ENCODE peak calls at places on chromosomes 2 and 18, in five cellular contexts. G is neural progenitor cell; D is HL-60; S is left ventricle myocardium inferior; P is CD4-positive, alpha-beta T cell. A is an unnamed sample.
A peak's percentile ranks its signal among the peaks of the same experiment; 100 is the strongest.

GRCh38 chr2:46774499-46775228 is 140.9 kb downstream of the MCFD2 start:
- DNase-seq in G (no peak), D (no peak), S (no peak), P (no peak), A (no peak)

GRCh38 chr2:109031481-109032228 is 42.6 kb upstream of the EDAR start:
- DNase-seq in G (peak; percentile 66), D (peak; percentile 80), S (peak; percentile 33), P (peak; percentile 75), A (no peak)

GRCh38 chr2:98734157-98734556 is 3.2 kb upstream of the MGAT4A start:
- DNase-seq in G (no peak), D (no peak), S (no peak), P (no peak), A (no peak)

GRCh38 chr2:218261424-218262273 is 834 bp downstream of the GPBAR1 start:
- DNase-seq in G (peak; percentile 23), D (peak; percentile 65), S (no peak), P (no peak), A (no peak)

GRCh38 chr2:69538872-69539548 is 101.8 kb upstream of the NFU1 start:
- DNase-seq in G (no peak), D (no peak), S (no peak), P (no peak), A (no peak)

GRCh38 chr2:74014813-74015212 is 30.1 kb downstream of the TET3 start:
- DNase-seq in G (no peak), D (no peak), S (no peak), P (no peak), A (no peak)

GRCh38 chr18:48933578-48934399 is 17.0 kb downstream of the SMAD7 start:
- DNase-seq in G (no peak), D (no peak), S (no peak), P (no peak), A (peak; percentile 34)

GRCh38 chr2:127208313-127208712 is 11.8 kb downstream of the CYP27C1 start:
- DNase-seq in G (peak; percentile 81), D (no peak), S (no peak), P (no peak), A (no peak)

GRCh38 chr2:129793326-129793955 is 186.0 kb upstream of the RAB6C start:
- DNase-seq in G (no peak), D (no peak), S (no peak), P (no peak), A (no peak)

GRCh38 chr18:10010611-10011015 is 96.8 kb downstream of the VAPA start:
- DNase-seq in G (no peak), D (no peak), S (peak; percentile 64), P (no peak), A (peak; percentile 63)

GRCh38 chr2:36597003-36597531 is 901 bp downstream of the FEZ2 start:
- DNase-seq in G (peak; percentile 5), D (no peak), S (no peak), P (no peak), A (no peak)

DNA sequence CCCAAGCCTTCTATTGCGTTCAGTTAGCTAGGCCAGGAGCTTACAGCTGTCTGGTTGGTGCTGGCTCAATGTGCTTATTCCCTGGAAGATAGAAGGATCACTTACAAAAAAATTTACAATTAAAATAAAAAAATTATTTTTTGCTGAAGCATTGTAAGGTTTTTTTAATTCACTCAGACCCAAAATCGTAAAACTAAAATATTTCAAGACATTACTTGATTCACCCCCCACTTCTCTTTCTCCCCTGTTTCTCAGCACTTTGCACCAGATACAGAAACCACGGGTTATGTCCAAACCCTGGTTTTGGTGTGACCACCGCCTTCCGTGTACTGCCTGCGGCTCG is 901 bp upstream of the PTPRM start:
- DNase-seq in G (no peak), D (no peak), S (no peak), P (no peak), A (no peak)
- H3K27ac ChIP-seq in G (no peak overlapping the region), D (no peak overlapping the region), S (peak overlapping the region; percentile 100), P (no peak overlapping the region), A (peak overlapping the region; percentile 96)

GRCh38 chr2:158722266-158723105 is 72.6 kb upstream of the DAPL1 start:
- DNase-seq in G (no peak), D (no peak), S (no peak), P (no peak), A (no peak)

GRCh38 chr2:158724803-158725271 is 70.3 kb upstream of the DAPL1 start:
- DNase-seq in G (no peak), D (no peak), S (no peak), P (no peak), A (no peak)

GRCh38 chr2:158725496-158725895 is 69.6 kb upstream of the DAPL1 start:
- DNase-seq in G (no peak), D (no peak), S (no peak), P (no peak), A (no peak)

GRCh38 chr2:158723921-158724802 is 71.0 kb upstream of the DAPL1 start:
- DNase-seq in G (peak; percentile 33), D (no peak), S (no peak), P (no peak), A (no peak)

GRCh38 chr2:158723311-158723838 is 71.7 kb upstream of the DAPL1 start:
- DNase-seq in G (no peak), D (no peak), S (no peak), P (no peak), A (peak; percentile 86)
- H3K27ac ChIP-seq in G (no peak overlapping the region), D (no peak overlapping the region), S (no peak overlapping the region), P (no peak overlapping the region), A (peak overlapping the region; percentile 78)

GRCh38 chr2:202494300-202494699 is 118.2 kb downstream of the BMPR2 start:
- DNase-seq in G (peak; percentile 41), D (no peak), S (no peak), P (no peak), A (no peak)

GRCh38 chr2:202486351-202486750 is 110.2 kb downstream of the BMPR2 start:
- DNase-seq in G (no peak), D (no peak), S (no peak), P (no peak), A (no peak)

GRCh38 chr2:202491514-202491913 is 115.4 kb downstream of the BMPR2 start:
- DNase-seq in G (no peak), D (no peak), S (no peak), P (no peak), A (no peak)

GRCh38 chr2:202488671-202489070 is 112.5 kb downstream of the BMPR2 start:
- DNase-seq in G (no peak), D (no peak), S (no peak), P (no peak), A (no peak)

DNA sequence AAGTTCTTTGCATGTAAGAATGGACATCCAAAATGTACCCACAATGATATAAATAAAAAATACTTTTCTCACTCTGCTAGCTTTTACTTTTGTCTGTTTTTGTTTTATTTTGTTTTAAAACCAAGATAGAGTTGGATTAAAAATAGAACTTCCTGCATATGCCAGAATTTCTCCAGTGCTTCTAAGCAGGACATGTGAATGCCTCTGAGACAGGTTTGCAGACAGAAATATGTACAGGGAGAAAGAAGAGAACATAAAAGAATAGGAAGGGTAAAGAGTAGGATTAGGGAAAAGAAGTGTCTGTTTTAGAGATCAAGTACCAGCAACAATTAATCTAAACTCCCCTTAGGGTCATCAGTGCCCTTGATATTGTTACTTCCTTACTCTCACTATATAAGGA is 114.4 kb downstream of the BMPR2 start:
- DNase-seq in G (no peak), D (no peak), S (no peak), P (no peak), A (no peak)
- H3K27ac ChIP-seq in G (no peak overlapping the region), D (no peak overlapping the region), S (peak overlapping the region; percentile 42), P (no peak overlapping the region), A (no peak overlapping the region)

GRCh38 chr2:31219131-31219969 is 2.0 kb upstream of the CAPN14 start:
- DNase-seq in G (no peak), D (no peak), S (no peak), P (no peak), A (no peak)
- H3K27ac ChIP-seq in G (no peak overlapping the region), D (no peak overlapping the region), S (no peak overlapping the region), P (no peak overlapping the region), A (no peak overlapping the region)

GRCh38 chr18:70374154-70374553 is 85.3 kb downstream of the SOCS6 start:
- DNase-seq in G (no peak), D (no peak), S (no peak), P (no peak), A (no peak)

GRCh38 chr18:70371085-70371735 is 82.4 kb downstream of the SOCS6 start:
- DNase-seq in G (no peak), D (no peak), S (no peak), P (no peak), A (no peak)

GRCh38 chr18:70372450-70373061 is 83.7 kb downstream of the SOCS6 start:
- DNase-seq in G (no peak), D (no peak), S (no peak), P (no peak), A (no peak)

GRCh38 chr18:70371908-70372307 is 83.1 kb downstream of the SOCS6 start:
- DNase-seq in G (no peak), D (no peak), S (no peak), P (no peak), A (no peak)

DNA sequence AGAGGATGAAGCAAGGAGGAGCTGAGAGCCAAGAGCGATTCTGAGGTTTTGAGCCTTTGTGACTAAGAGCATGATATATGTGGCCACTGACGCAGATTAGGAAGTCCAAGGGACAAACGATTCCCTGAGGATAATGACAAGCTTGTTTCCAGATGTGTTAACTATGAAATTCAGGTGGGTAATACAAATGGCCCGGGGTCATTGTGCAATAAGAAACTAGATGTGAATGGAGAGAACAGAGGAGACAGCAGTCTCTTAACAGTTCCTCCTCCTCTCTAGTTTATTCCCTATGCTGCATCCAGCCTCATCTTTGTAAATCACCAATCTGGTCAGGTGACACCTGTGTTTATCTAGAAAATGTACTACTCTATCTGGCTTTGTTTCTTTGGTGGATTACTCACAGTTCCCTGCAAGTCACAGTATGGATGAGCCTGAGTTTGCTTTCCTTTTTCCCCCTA is 84.2 kb downstream of the SOCS6 start:
- DNase-seq in G (no peak), D (no peak), S (no peak), P (no peak), A (no peak)
- H3K27ac ChIP-seq in G (no peak overlapping the region), D (no peak overlapping the region), S (no peak overlapping the region), P (no peak overlapping the region), A (peak overlapping the region; percentile 63)

GRCh38 chr2:237144516-237144915 is 58.8 kb downstream of the COPS8 start:
- DNase-seq in G (no peak), D (no peak), S (no peak), P (no peak), A (no peak)
- H3K27ac ChIP-seq in G (no peak overlapping the region), D (no peak overlapping the region), S (peak overlapping the region; percentile 43), P (no peak overlapping the region), A (no peak overlapping the region)

DNA sequence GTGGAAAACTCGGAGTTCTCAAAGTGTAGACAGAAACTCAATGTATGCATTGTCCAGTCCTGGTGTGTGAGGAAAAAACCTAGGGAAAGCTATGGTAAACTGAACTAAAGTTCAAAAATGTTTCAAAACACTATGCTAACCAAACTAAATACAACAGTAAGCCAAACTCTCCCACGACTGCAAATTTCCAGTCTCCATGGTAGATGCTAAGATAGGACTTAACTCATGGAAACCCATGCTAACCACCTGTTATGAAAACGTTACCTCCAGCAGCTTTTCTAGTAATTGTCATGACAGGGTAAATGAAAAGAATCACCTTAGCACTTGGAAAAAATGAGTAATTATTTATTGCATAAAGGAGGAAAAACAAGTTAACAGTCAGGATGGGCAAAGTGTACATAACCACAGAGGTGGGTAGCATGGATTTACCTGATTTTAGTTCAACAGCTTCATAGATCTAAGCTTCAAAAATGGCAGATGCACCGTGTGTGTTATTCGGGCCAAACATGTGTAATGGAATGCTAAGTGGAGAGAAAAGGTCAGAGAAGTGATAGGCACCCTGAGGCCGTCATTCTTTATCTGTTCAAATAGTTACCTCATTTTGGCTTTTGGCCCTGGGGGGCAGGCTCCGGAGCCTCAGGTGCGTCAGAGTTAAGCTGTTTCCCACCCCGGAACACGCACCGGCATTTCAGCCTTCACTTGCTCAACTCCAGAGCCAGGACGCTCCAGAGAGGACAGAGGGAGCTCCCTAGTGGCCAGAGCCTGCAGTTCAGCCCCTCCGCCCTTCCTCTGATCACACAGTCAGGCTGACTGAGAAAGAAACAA is 135.5 kb upstream of the EPC2 start:
- DNase-seq in G (peak; percentile 88), D (peak; percentile 33), S (peak; percentile 80), P (peak; percentile 78), A (peak; percentile 65)
- H3K27ac ChIP-seq in G (no peak overlapping the region), D (no peak overlapping the region), S (peak overlapping the region; percentile 54), P (no peak overlapping the region), A (no peak overlapping the region)

A was measured in caudate nucleus.